ENCODE peak calls at places on chromosomes 5 and 9, in nine cellular contexts. R is A549, E is upper lobe of left lung, H is nephron progenitor cell, V is psoas muscle, P is epithelial cell of proximal tubule, S is fibroblast of the aortic adventitia, F is fibroblast of lung, K is lower lobe of right lung. A is an unnamed sample.
A peak's percentile ranks its signal among the peaks of the same experiment; 100 is the strongest.

GRCh38 chr9:98142182-98142924 is 23.3 kb upstream of the TRIM14 start:
- DNase-seq in E (peak; percentile 92), S (no peak), P (no peak), R (peak; percentile 24), F (no peak), H (no peak), V (no peak), K (peak; percentile 95), A (no peak)

GRCh38 chr9:101326501-101326900 is 58.3 kb downstream of the BAAT start:
- DNase-seq in H (no peak), F (no peak), R (peak; percentile 73), S (no peak), V (no peak), P (no peak), E (no peak), K (no peak), A (no peak)

GRCh38 chr5:119036101-119036762 is 34.7 kb upstream of the DMXL1 start:
- DNase-seq in V (no peak), S (peak; percentile 67), H (no peak), R (peak; percentile 55), F (peak; percentile 61), P (peak; percentile 52), E (no peak), K (no peak), A (no peak)

GRCh38 chr5:55427157-55427556 is 107.6 kb downstream of the PLPP1 start:
- DNase-seq in H (no peak), R (no peak), P (no peak), K (no peak), S (peak; percentile 87), E (no peak), F (peak; percentile 89), V (peak; percentile 70), A (no peak)

GRCh38 chr9:136977223-136978072 is at the start of gene PTGDS:
- DNase-seq in E (no peak), R (no peak), H (peak; percentile 41), S (no peak), K (no peak), V (peak; percentile 79), P (no peak), F (peak; percentile 58), A (no peak)

GRCh38 chr5:74367241-74367733 is 273.2 kb downstream of the ENC1 start:
- DNase-seq in H (no peak), P (no peak), V (peak; percentile 56), R (no peak), F (no peak), S (peak; percentile 22), E (no peak), K (no peak), A (no peak)

GRCh38 chr9:88531920-88532319 is 3.1 kb upstream of the NXNL2 start:
- DNase-seq in E (no peak), P (no peak), F (no peak), K (no peak), H (peak; percentile 40), S (no peak), V (no peak), R (no peak), A (no peak)

GRCh38 chr9:73683862-73684591 is 532.4 kb downstream of the ANXA1 start:
- DNase-seq in K (no peak), S (peak; percentile 78), F (peak; percentile 39), V (no peak), P (peak; percentile 19), H (peak; percentile 3), R (peak; percentile 44), E (no peak), A (no peak)

GRCh38 chr5:127878174-127878750 is 175.1 kb downstream of the CCDC192 start:
- DNase-seq in S (peak; percentile 58), H (peak; percentile 14), E (peak; percentile 60), K (no peak), P (no peak), V (peak; percentile 35), F (peak; percentile 57), R (peak; percentile 85), A (peak; percentile 21)

GRCh38 chr5:121144764-121145163 is 680.7 kb downstream of the PRR16 start:
- DNase-seq in V (no peak), S (peak; percentile 43), H (no peak), E (no peak), K (no peak), R (no peak), F (peak; percentile 66), P (no peak), A (no peak)
- TF ChIP-seq CTCF in V (no peak), S (no peak), H (no peak), E (no peak), K (no peak), R (no peak), F (no peak), P (no peak), A (no peak)

GRCh38 chr5:31648326-31648725 is 9.4 kb downstream of the PDZD2 start:
- DNase-seq in R (no peak), V (no peak), F (no peak), K (no peak), H (no peak), P (no peak), E (no peak), S (no peak), A (no peak)
- TF ChIP-seq CTCF in R (no peak), V (no peak), F (no peak), K (no peak), H (no peak), P (no peak), E (no peak), S (no peak), A (no peak)

GRCh38 chr9:71487046-71487445 is 281.3 kb downstream of the CEMIP2 start:
- DNase-seq in P (no peak), F (no peak), E (no peak), S (no peak), K (no peak), R (peak; percentile 22), H (no peak), V (no peak), A (no peak)
- TF ChIP-seq CTCF in P (no peak), F (no peak), E (no peak), S (no peak), K (no peak), R (no peak), H (no peak), V (no peak), A (no peak)

DNA sequence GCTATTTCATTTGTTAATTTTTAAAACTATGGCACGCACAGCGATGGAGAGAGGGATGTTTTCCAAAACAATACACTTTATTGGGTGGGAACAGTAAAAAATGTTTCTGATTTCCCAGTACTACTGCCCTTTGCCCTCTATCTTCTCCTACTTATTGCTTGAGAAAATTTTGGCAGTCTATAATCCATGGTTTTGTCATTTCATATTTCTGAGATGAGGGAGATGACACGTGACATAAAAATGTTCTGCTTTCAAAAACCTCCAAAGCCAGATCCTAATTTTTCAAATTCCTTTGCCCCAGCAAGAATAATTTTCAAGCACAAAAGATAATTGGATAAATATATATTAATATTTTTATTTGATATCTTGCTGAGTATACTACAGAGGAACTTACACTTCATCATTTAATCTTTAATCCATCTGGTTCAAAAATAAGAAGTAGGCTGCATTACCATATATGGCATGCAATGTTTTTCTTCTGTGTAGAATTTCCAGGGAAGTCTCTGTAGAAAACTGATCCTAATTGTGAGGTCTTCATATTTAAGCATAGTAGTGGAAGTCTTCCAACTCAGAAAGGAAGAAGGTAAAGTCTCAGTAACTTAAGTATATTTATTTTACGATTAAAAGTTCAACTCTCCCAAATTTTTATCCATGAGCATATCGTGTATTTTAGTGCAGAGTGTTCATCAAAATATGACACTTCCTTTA is 1738.8 kb downstream of the EFNA5 start:
- DNase-seq in R (no peak), S (peak; percentile 57), P (no peak), H (no peak), E (no peak), F (peak; percentile 77), V (no peak), K (no peak), A (no peak)
- TF ChIP-seq CTCF in R (no peak), S (no peak), P (no peak), H (no peak), E (no peak), F (no peak), V (no peak), K (no peak), A (no peak)

GRCh38 chr9:16316911-16317817 is 553.3 kb downstream of the BNC2 start:
- DNase-seq in F (no peak), E (no peak), H (no peak), S (no peak), P (no peak), R (no peak), K (no peak), V (no peak), A (no peak)
- TF ChIP-seq CTCF in F (no peak), E (no peak), H (no peak), S (no peak), P (no peak), R (no peak), K (no peak), V (no peak), A (no peak)

GRCh38 chr9:135613946-135614805 is 25.2 kb downstream of the GLT6D1 start:
- DNase-seq in E (no peak), R (no peak), V (no peak), F (no peak), K (no peak), S (no peak), P (no peak), H (no peak), A (no peak)

GRCh38 chr9:135617538-135617900 is 21.8 kb downstream of the GLT6D1 start:
- DNase-seq in R (no peak), V (no peak), K (no peak), P (no peak), H (no peak), E (no peak), F (no peak), S (no peak), A (no peak)

GRCh38 chr9:135616621-135617537 is 22.5 kb downstream of the GLT6D1 start:
- DNase-seq in S (no peak), H (no peak), R (no peak), E (no peak), F (no peak), V (no peak), K (no peak), P (no peak), A (no peak)

GRCh38 chr9:135614821-135615665 is 24.3 kb downstream of the GLT6D1 start:
- DNase-seq in H (no peak), K (no peak), R (no peak), F (no peak), E (no peak), P (no peak), S (no peak), V (no peak), A (no peak)

DNA sequence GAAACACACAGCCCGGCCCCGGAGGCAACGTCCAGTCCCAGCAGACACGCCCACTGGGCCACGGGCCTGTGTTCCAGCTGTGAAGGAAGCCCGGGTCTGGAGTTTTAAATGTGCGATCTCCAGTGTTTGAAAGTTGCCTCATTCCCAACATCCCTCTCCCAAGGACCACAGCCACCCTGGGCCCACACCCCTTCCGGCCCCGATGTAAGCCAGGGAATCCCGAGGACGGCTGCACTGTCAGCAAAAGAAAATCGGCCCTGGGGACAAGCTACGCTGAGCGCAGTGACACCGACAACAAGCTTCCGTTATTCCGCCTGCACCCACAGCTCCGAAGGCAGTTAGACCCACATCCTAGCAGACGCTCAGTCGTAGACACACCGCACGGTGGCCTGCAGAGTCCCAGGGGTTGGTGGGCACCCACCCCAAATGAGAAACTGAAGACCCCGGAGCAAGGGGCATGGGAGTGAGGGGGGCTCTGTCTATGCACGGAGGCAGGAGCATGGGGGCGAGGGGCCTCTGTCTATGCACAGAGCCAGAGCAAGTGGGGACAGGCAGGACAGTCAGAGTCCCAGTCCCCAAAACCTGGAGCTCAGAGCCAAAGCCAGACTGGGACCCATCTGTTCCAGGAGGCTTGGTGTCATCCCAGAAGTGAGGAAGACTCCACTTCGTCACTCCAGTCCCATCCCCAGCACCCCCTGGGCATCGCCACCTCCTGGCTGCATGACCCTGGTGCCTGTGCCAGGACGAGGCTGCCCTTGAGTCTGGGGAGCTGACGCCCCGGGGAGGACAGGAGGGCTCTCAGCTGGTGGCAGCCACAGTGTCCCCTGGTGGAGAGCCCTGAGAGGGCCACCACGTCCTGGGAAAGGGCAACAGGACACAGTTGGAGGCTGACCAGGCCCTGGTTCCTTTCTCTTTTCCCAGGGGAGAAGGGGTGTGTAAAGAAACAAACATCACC is 23.4 kb downstream of the GLT6D1 start:
- DNase-seq in K (no peak), F (no peak), E (no peak), S (no peak), P (no peak), H (no peak), R (no peak), V (no peak), A (no peak)
- TF ChIP-seq CTCF in K (no peak), F (no peak), E (no peak), S (no peak), P (no peak), H (peak; percentile 27), R (peak; percentile 7), V (no peak), A (no peak)

A was measured in activated CD8-positive, alpha-beta T cell treated with anti-CD3 and anti-CD28 coated beads for 36 hours.